ENCODE peak calls at places on chromosomes 4 and X, in seven cellular contexts. Y is GM23338, B is suprapubic skin, K is cardiac muscle cell, L is left ventricle myocardium inferior, P is lower lobe of right lung, N is ovary. S is an unnamed sample. For H3K27me3, the result is how much of the 10 kb centered on the place peaks cover.

GRCh38 chr4:177161781-177162180 is 147.9 kb upstream of the NEIL3 start:
- DNase-seq in Y (no peak), B (no peak), K (no peak), L (no peak), P (no peak), N (no peak), S (no peak)

GRCh38 chrX:20177093-20177492 is 35.5 kb upstream of the EIF1AX start:
- DNase-seq in Y (no peak), B (no peak), K (no peak), L (no peak), P (no peak), N (no peak), S (no peak)

GRCh38 chr4:101604976-101605375 is 185.6 kb upstream of the BANK1 start:
- DNase-seq in Y (no peak), B (no peak), K (no peak), L (no peak), P (no peak), N (no peak), S (no peak)

GRCh38 chr4:92447265-92447905 is 143.6 kb downstream of the GRID2 start:
- DNase-seq in Y (no peak), B (no peak), K (peak), L (no peak), P (no peak), N (no peak), S (no peak)

GRCh38 chrX:10245219-10245618 is 88.4 kb downstream of the CLCN4 start:
- DNase-seq in Y (no peak), B (no peak), K (no peak), L (no peak), P (no peak), N (no peak), S (no peak)

GRCh38 chrX:13119386-13119785 is 75.0 kb upstream of the FAM9C start:
- DNase-seq in Y (no peak), B (no peak), K (no peak), L (no peak), P (no peak), N (no peak), S (no peak)

GRCh38 chr4:25951390-25951952 is 37.5 kb downstream of the SMIM20 start:
- DNase-seq in Y (no peak), B (no peak), K (no peak), L (no peak), P (no peak), N (no peak), S (no peak)

GRCh38 chrX:67781132-67781531 is 237.3 kb downstream of the AR start:
- DNase-seq in Y (no peak), B (no peak), K (no peak), L (no peak), P (no peak), N (no peak), S (no peak)

GRCh38 chr4:156347412-156348075 is 393.9 kb upstream of the CTSO start:
- DNase-seq in Y (peak), B (no peak), K (no peak), L (no peak), P (no peak), N (no peak), S (no peak)

GRCh38 chr4:177986236-177986635 is 544.0 kb upstream of the AGA start:
- DNase-seq in Y (no peak), B (no peak), K (no peak), L (no peak), P (no peak), N (no peak), S (no peak)

GRCh38 chrX:153336128-153336894 is 2.4 kb downstream of the ZNF275 start:
- DNase-seq in Y (no peak), B (no peak), K (no peak), L (no peak), P (no peak), N (no peak), S (peak)

GRCh38 chr4:37434469-37434868 is 189.9 kb downstream of the NWD2 start:
- DNase-seq in Y (peak), B (no peak), K (no peak), L (no peak), P (no peak), N (no peak), S (no peak)

GRCh38 chr4:52572936-52573485 is 86.1 kb downstream of the USP46 start:
- DNase-seq in Y (no peak), B (no peak), K (no peak), L (no peak), P (no peak), N (no peak), S (no peak)

GRCh38 chr4:92864176-92864575 is 560.4 kb downstream of the GRID2 start:
- DNase-seq in Y (no peak), B (no peak), K (no peak), L (no peak), P (no peak), N (no peak), S (no peak)

GRCh38 chr4:5067908-5068307 is 16.6 kb downstream of the STK32B start:
- DNase-seq in Y (no peak), B (no peak), K (no peak), L (no peak), P (no peak), N (no peak), S (no peak)

GRCh38 chr4:71553605-71554004 is 214.8 kb downstream of the SLC4A4 start:
- DNase-seq in Y (peak), B (no peak), K (peak), L (no peak), P (no peak), N (no peak), S (no peak)

GRCh38 chrX:136711147-136711546 is 63.2 kb downstream of the CD40LG start:
- DNase-seq in Y (peak), B (no peak), K (peak), L (peak), P (peak), N (peak), S (no peak)

GRCh38 chrX:14497184-14497666 is 32.1 kb upstream of the GLRA2 start:
- DNase-seq in Y (no peak), B (no peak), K (no peak), L (no peak), P (no peak), N (no peak), S (peak)

GRCh38 chr4:173930329-173930967 is 353.0 kb downstream of the FBXO8 start:
- DNase-seq in Y (no peak), B (no peak), K (no peak), L (no peak), P (no peak), N (no peak), S (no peak)

GRCh38 chr4:2262145-2262943 is 435 bp upstream of the MXD4 start:
- DNase-seq in Y (peak), B (peak), K (peak), L (peak), P (peak), N (peak), S (peak)

DNA sequence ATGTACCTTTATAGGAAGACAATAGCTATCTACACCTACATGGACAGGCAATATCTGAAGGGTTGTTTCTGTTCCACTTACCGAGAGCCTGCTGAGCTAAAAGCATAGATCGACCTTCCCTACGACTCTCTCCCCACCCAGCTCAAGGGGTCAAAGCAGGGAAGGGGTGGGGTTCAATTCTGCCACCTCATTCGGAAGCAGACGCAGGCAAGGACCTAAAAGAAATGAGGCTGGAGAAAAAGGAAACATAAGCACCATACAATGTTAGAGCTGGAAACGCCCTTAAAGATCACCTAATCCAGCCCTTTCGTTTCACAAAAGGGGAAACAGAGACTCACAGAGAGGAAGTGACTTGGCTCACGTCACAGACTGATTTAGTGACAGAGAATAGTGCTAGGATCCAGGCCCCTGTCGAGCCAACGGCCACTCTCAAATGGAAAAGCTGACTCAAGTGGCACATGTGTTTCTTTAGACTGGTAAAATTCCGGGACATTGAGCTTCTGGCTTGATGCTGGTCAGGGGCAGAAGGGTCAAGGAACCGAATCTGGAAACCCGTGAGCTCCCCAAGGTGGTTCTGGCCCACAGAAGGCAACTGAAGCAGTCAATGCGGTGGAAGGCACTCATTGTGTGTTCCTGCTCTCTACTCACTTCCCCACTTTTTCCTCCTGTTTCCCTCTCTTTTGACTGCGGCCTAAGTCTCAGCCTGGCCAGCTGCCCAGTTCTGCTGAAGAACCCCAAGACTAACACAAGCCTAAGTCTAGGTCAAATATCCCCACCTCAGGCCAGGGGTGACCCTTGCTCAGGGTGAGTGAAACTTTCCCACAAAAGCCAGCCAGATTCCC is 7.5 kb downstream of the SEPTIN6 start:
- DNase-seq in Y (no peak), B (no peak), K (no peak), L (no peak), P (no peak), N (no peak), S (peak)
- H3K4me3 ChIP-seq in Y (no peak), B (no peak), K (no peak), L (no peak), P (peak), N (no peak), S (peak)

DNA sequence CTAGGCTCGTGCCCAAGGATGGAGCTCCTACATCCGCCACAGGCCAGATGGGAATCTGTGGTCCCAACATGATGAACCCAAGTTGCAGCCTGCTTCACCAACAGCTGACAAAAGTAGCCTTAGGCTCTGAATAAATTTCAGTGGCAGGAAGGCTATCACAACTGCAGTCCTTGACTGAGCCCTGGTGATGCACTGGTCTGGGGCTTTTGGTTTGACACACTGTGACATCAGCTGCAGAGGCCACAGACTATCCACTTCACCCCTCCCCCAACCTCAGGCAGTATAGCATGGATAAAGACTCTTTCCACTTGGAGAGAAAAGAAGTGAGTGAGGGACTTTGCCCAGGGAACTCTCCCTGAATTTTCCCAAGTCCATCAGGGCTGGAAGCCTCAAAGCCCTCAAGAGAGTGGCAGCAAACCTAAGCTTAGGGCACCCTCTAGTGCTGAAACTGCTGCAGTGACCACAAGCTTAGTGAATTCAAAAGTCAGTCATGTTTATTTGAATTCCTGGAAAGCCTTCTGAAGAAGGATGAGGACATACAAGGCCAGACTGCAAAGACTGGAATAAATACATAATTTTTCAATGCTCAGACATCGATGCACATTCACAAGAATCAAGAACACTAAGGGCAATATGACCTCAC is 135.0 kb upstream of the TENT5D start:
- DNase-seq in Y (peak), B (no peak), K (peak), L (no peak), P (no peak), N (no peak), S (no peak)
- TF ChIP-seq CTCF in Y (peak), B (no peak), K (peak), L (peak), P (peak), N (no peak), S (peak)

DNA sequence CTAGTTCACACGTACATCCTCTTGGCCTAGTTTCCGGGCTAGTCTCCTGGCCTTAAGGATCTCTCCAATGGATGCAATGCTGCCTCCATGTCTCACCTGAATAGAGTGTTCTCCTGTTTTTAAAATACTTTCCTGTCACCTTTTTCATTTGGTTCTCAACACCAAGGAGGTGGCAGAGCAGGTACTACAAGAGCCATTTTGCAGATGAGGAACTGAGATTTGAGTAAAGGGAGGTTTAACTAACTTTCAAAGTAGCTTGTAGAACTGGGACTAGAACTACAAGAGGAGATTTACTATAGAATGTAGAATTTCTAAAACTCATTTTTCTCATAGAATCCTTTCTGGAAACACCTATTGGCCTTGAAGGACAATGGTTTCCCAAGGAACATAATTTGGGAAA is 97.6 kb upstream of the AP1S2 start:
- DNase-seq in Y (no peak), B (no peak), K (no peak), L (no peak), P (no peak), N (no peak), S (no peak)
- H3K27me3 ChIP-seq in Y (under half), B (under half), K (under half), L (under half), P (under half), N (under half), S (under half)

GRCh38 chrX:45788941-45789348 is 588.3 kb upstream of the DIPK2B start:
- DNase-seq in Y (peak), B (peak), K (no peak), L (peak), P (peak), N (no peak), S (no peak)
- H3K4me3 ChIP-seq in Y (no peak), B (no peak), K (no peak), L (no peak), P (no peak), N (no peak), S (no peak)